ENCODE peak calls at places on chromosomes 4 and X, in four cellular contexts. F, U, X and L are unnamed samples.

GRCh38 chr4:152870605-152871004 is 65.5 kb upstream of the FHDC1 start:
- DNase-seq in U (no peak), X (no peak), F (no peak), L (no peak)

GRCh38 chrX:45323387-45323786 is 122.7 kb upstream of the DIPK2B start:
- DNase-seq in U (no peak), X (no peak), F (no peak), L (no peak)

GRCh38 chr4:137707626-137708025 is 175.3 kb upstream of the PCDH18 start:
- DNase-seq in X (no peak), F (no peak), U (no peak), L (no peak)

GRCh38 chr4:3729188-3729884 is 36.8 kb upstream of the ADRA2C start:
- DNase-seq in U (no peak), X (no peak), F (no peak), L (no peak)

GRCh38 chrX:39336709-39337294 is 535.5 kb downstream of the MID1IP1 start:
- DNase-seq in X (peak; percentile 33), F (peak; percentile 55), U (peak; percentile 23), L (peak; percentile 30)

GRCh38 chrX:18887177-18887820 is 96.6 kb downstream of the PHKA2 start:
- DNase-seq in X (no peak), U (peak; percentile 65), F (no peak), L (peak; percentile 55)

GRCh38 chr4:3703677-3704521 is 62.3 kb upstream of the ADRA2C start:
- DNase-seq in U (no peak), F (no peak), X (no peak), L (no peak)

GRCh38 chr4:80610845-80611244 is 275.3 kb downstream of the CFAP299 start:
- DNase-seq in X (no peak), F (no peak), U (no peak), L (no peak)

GRCh38 chrX:19747672-19748610 is 139.5 kb downstream of the SH3KBP1 start:
- DNase-seq in F (no peak), X (no peak), U (peak; percentile 48), L (no peak)

GRCh38 chr4:94695389-94695788 is 62.4 kb upstream of the BMPR1B start:
- DNase-seq in X (no peak), U (no peak), F (no peak), L (no peak)

GRCh38 chr4:9785926-9786325 is 4.5 kb downstream of the DRD5 start:
- DNase-seq in X (no peak), F (no peak), U (peak; percentile 51), L (no peak)

GRCh38 chrX:104172788-104173187 is 6.5 kb downstream of the FAM199X start:
- DNase-seq in X (no peak), F (no peak), U (no peak), L (no peak)
- TF ChIP-seq POLR2A in X (no peak), F (no peak), U (no peak), L (no peak)

DNA sequence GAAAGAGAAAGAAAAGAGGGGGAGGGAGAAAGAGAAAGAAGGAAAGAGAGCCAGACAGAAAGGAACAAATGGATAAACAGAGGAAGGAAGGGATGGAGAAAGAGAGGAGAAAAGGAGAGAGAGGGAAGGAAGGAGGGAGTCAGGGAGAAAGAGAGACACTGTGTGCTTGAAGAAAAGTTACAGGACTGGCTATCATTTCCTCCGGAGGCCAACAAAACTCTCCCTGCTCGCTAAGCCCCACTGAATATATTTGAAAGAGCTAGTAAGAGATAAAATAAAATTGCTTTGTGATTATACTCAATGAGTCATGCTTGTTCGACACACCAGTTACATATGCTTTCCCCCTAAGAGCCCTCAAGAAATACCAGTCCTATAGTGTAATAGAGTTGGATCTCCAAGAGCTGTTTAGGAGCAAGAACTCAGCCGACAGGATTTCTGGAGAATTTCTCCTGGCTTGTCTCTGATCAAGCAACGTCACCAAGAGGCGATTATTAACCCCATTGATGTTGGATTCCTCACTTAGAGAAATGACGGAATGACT is 102.2 kb downstream of the MXRA5 start:
- DNase-seq in F (no peak), X (no peak), U (no peak), L (no peak)
- TF ChIP-seq POLR2A in F (no peak), X (no peak), U (no peak), L (no peak)

GRCh38 chrX:66632986-66633385 is 5.9 kb downstream of the EDA2R start:
- DNase-seq in U (no peak), F (no peak), X (no peak), L (no peak)

GRCh38 chrX:66633541-66633940 is 5.3 kb downstream of the EDA2R start:
- DNase-seq in F (no peak), U (no peak), X (no peak), L (no peak)

GRCh38 chrX:66634272-66634671 is 4.6 kb downstream of the EDA2R start:
- DNase-seq in F (no peak), U (no peak), X (no peak), L (no peak)

GRCh38 chrX:66635360-66635759 is 3.5 kb downstream of the EDA2R start:
- DNase-seq in U (no peak), X (no peak), F (no peak), L (no peak)

DNA sequence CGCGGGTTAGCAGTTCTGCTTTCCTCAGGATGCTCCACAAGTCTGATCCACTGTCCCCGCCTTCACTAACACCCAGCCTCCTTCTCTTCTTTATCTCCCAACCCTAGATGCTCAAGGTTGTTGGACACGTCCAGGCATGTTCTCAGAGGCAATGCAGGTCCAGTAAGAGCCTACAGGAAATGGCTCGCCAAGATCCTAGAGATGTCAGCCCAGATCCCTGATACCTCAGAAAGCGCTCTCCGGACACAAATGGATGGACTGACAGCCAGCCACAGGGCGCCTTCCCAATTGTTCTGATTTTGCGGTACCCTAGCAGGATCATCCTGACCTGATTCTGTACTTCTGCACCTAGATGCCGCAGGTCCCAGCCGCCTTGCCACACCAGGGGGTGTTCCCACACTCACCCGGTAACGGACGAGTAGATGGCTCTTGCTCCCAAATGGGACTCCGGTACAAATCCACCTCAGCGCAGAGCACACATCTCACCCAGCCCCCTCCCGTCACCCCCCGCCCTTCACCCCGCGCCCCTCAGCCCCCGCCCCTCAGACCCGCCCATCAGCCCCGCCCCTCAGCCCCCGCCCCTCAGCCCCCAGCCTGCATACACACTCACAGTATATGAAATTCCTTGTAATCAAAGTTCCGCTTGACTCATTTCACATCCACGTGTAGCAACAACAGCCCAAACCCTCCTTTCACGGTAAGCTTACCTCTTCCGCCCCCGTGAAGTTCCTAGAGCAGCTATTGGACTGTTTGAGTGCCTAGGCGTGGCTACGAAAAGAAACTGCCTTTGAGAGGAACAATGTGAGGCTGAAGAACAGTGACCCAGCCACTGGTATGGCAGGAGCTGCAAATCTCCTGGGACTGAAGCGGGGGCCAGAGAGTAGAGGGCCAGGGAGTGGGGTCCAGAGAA is at the start of gene EDA2R:
- DNase-seq in X (peak; percentile 37), U (peak; percentile 13), F (peak; percentile 5), L (peak; percentile 36)
- TF ChIP-seq POLR2A in X (no peak), U (no peak), F (no peak), L (no peak)

DNA sequence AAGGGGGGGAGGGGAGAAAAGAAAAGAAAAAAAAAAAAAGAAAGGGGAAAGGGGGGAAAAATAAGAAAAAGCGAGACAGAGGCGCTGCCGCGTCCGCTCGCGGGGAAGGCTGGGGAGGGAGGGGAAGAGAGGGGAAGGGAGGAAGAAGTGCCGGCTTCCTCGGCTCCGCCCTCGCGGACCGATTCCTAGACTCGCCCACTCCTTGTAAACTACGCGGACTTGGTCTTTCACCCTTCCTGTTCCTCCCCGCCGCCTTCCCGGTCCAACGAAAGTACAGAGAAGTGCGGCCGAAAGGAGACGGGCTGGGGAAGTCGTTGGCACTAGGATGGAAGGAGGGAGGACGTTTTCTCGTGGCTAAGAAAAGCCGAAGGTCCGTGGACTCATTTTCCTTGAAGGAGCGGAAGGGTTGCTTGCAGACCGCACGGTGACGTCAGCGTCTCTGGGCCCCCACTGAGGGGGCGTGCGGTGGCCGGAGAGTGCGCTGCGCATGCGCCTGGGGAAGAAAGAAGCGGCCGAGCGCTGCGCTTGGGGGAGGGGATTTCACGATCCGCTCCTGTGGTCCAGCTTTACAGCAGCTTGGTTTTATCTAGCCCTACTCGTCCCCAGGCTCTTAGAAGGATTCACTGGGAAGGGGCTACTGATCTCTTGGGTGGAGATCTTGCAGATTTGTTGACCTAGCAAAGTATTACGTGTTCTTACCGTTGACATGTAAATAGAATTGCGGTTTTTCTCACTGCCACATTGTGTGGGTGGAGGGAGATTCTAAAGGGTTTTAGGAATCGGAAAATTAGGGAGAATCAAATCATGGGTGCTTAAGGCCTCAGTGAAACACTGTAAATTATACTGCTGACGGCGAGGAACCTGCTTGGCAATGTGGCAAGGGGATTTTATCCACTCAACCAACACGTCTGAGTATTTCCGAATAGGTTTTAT is at the start of gene CCNI:
- DNase-seq in F (peak; percentile 92), X (peak; percentile 97), U (peak; percentile 97), L (peak; percentile 94)
- TF ChIP-seq POLR2A in F (peak; percentile 91), X (peak; percentile 69), U (peak; percentile 92), L (peak; percentile 69)

DNA sequence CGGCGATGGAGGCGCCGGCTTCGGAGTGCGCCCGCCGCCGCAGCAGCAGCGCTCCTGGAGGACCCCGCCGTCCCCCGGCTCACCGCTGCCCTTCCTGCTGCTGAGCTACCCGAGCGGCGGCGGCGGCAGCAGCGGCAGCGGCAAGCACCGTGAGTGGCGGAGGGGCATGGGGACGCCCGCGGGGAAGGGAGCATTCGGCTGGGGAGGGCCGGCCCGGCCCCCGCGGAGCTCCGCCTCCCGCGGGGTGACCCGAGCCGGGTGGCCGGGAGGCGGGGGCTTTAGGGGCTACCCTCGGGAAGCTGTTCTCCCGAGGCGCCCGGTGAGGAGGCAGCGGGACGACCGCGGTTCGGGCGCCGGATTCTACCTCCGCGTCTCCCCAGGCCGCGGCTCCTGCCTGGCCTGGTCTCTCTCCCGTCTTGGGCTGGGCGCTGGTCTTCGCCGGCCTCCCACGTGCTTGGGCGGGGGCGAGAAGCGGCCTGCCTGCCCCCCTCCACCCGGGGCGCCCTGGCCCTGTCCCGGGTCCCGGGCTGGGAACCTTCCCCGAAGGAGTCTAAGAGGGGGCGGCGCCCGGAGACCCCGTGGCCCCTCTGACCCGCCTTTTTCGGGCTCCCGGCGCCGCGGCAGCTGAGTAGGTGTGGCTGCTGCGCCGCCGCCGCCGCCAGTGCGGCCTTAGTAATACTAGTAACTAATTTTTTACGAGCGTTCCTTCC is 16.5 kb upstream of the RUFY3 start:
- DNase-seq in X (peak; percentile 66), F (peak; percentile 49), U (peak; percentile 77), L (peak; percentile 62)
- TF ChIP-seq POLR2A in X (peak; percentile 36), F (peak; percentile 34), U (peak; percentile 61), L (peak; percentile 34)